ENCODE peak calls at places on chromosomes 3 and 15, in ten cellular contexts. One of them, this sample, is unnamed.
A peak's percentile ranks its signal among the peaks of the same experiment; 100 is the strongest.

GRCh38 chr15:70650567-70650966 is 112.8 kb downstream of the UACA start:
- DNase-seq in tibial artery: no peak
- DNase-seq in mesendoderm: no peak
- DNase-seq in brain microvascular endothelial cell: no peak
- DNase-seq in transverse colon: no peak
- DNase-seq in GM23248: no peak
- DNase-seq in cardiac muscle cell: no peak
- DNase-seq in upper lobe of left lung: no peak
- DNase-seq in IMR-90: no peak
- DNase-seq in osteoblast: no peak
- DNase-seq in this sample: no peak

GRCh38 chr3:112653881-112654300 is 12.9 kb upstream of the CCDC80 start:
- DNase-seq in tibial artery: no peak
- DNase-seq in mesendoderm: no peak
- DNase-seq in brain microvascular endothelial cell: peak; percentile 97
- DNase-seq in transverse colon: no peak
- DNase-seq in GM23248: peak; percentile 93
- DNase-seq in cardiac muscle cell: no peak
- DNase-seq in upper lobe of left lung: no peak
- DNase-seq in IMR-90: peak; percentile 98
- DNase-seq in osteoblast: peak; percentile 86
- DNase-seq in this sample: no peak

GRCh38 chr15:73375012-73375411 is 6.3 kb upstream of the HCN4 start:
- DNase-seq in tibial artery: no peak
- DNase-seq in mesendoderm: no peak
- DNase-seq in brain microvascular endothelial cell: no peak
- DNase-seq in transverse colon: no peak
- DNase-seq in GM23248: no peak
- DNase-seq in cardiac muscle cell: no peak
- DNase-seq in upper lobe of left lung: no peak
- DNase-seq in IMR-90: no peak
- DNase-seq in osteoblast: peak; percentile 62
- DNase-seq in this sample: no peak

GRCh38 chr3:179840985-179841384 is 188.1 kb downstream of the USP13 start:
- DNase-seq in tibial artery: no peak
- DNase-seq in mesendoderm: no peak
- DNase-seq in brain microvascular endothelial cell: peak; percentile 66
- DNase-seq in transverse colon: no peak
- DNase-seq in GM23248: peak; percentile 33
- DNase-seq in cardiac muscle cell: no peak
- DNase-seq in upper lobe of left lung: no peak
- DNase-seq in IMR-90: peak; percentile 67
- DNase-seq in osteoblast: no peak
- DNase-seq in this sample: peak; percentile 60

GRCh38 chr3:127536818-127537810 is 53.4 kb downstream of the TPRA1 start:
- DNase-seq in tibial artery: no peak
- DNase-seq in mesendoderm: peak; percentile 79
- DNase-seq in brain microvascular endothelial cell: no peak
- DNase-seq in transverse colon: no peak
- DNase-seq in GM23248: no peak
- DNase-seq in cardiac muscle cell: no peak
- DNase-seq in upper lobe of left lung: no peak
- DNase-seq in IMR-90: no peak
- DNase-seq in osteoblast: peak; percentile 44
- DNase-seq in this sample: no peak

GRCh38 chr3:149658444-149659172 is 783 bp upstream of the WWTR1 start:
- DNase-seq in tibial artery: peak; percentile 84
- DNase-seq in mesendoderm: peak; percentile 90
- DNase-seq in brain microvascular endothelial cell: peak; percentile 81
- DNase-seq in transverse colon: peak; percentile 60
- DNase-seq in GM23248: peak; percentile 95
- DNase-seq in cardiac muscle cell: peak; percentile 89
- DNase-seq in upper lobe of left lung: peak; percentile 86
- DNase-seq in IMR-90: peak; percentile 86
- DNase-seq in osteoblast: peak; percentile 94
- DNase-seq in this sample: no peak

GRCh38 chr3:11276901-11277300 is 4.7 kb downstream of the ATG7 start:
- DNase-seq in tibial artery: no peak
- DNase-seq in mesendoderm: no peak
- DNase-seq in brain microvascular endothelial cell: no peak
- DNase-seq in transverse colon: no peak
- DNase-seq in GM23248: peak; percentile 22
- DNase-seq in cardiac muscle cell: no peak
- DNase-seq in upper lobe of left lung: no peak
- DNase-seq in IMR-90: no peak
- DNase-seq in osteoblast: no peak
- DNase-seq in this sample: no peak

GRCh38 chr3:57221883-57222282 is 5.6 kb upstream of the APPL1 start:
- DNase-seq in tibial artery: no peak
- DNase-seq in mesendoderm: peak; percentile 45
- DNase-seq in brain microvascular endothelial cell: no peak
- DNase-seq in transverse colon: no peak
- DNase-seq in GM23248: peak; percentile 61
- DNase-seq in cardiac muscle cell: peak; percentile 27
- DNase-seq in upper lobe of left lung: no peak
- DNase-seq in IMR-90: peak; percentile 28
- DNase-seq in osteoblast: peak; percentile 3
- DNase-seq in this sample: no peak

GRCh38 chr3:136142592-136142991 is 53.5 kb downstream of the MSL2 start:
- DNase-seq in tibial artery: no peak
- DNase-seq in mesendoderm: peak; percentile 98
- DNase-seq in brain microvascular endothelial cell: peak; percentile 55
- DNase-seq in transverse colon: no peak
- DNase-seq in GM23248: peak; percentile 93
- DNase-seq in cardiac muscle cell: no peak
- DNase-seq in upper lobe of left lung: no peak
- DNase-seq in IMR-90: peak; percentile 86
- DNase-seq in osteoblast: peak; percentile 13
- DNase-seq in this sample: peak; percentile 54

GRCh38 chr3:136141296-136141785 is 54.8 kb downstream of the MSL2 start:
- DNase-seq in tibial artery: no peak
- DNase-seq in mesendoderm: no peak
- DNase-seq in brain microvascular endothelial cell: no peak
- DNase-seq in transverse colon: no peak
- DNase-seq in GM23248: peak; percentile 56
- DNase-seq in cardiac muscle cell: no peak
- DNase-seq in upper lobe of left lung: no peak
- DNase-seq in IMR-90: no peak
- DNase-seq in osteoblast: no peak
- DNase-seq in this sample: no peak

GRCh38 chr3:136146981-136147729 is 49.0 kb downstream of the MSL2 start:
- DNase-seq in tibial artery: no peak
- DNase-seq in mesendoderm: no peak
- DNase-seq in brain microvascular endothelial cell: no peak
- DNase-seq in transverse colon: no peak
- DNase-seq in GM23248: peak; percentile 22
- DNase-seq in cardiac muscle cell: no peak
- DNase-seq in upper lobe of left lung: no peak
- DNase-seq in IMR-90: no peak
- DNase-seq in osteoblast: no peak
- DNase-seq in this sample: no peak

DNA sequence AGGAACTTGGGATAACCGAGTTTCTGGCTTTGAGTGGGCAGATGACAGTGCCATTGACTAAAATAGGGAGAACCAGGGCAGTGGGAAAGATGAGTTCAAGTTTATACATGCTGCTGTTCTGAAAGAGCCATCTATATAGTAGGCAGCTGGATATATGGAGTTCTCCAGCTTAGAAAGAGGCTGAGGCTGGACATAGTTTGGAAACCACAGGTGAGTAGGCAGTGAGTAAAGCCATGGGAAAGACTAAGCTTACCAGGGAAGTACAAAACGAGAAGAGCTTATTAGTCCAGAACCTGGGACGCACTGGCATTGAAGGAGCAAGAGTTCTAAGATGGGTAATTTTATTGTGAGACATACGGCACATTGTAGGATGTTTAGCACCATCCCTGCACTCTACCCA is 54.2 kb downstream of the MSL2 start:
- DNase-seq in tibial artery: no peak
- DNase-seq in mesendoderm: no peak
- DNase-seq in brain microvascular endothelial cell: no peak
- DNase-seq in transverse colon: no peak
- DNase-seq in GM23248: peak; percentile 58
- DNase-seq in cardiac muscle cell: no peak
- DNase-seq in upper lobe of left lung: no peak
- DNase-seq in IMR-90: peak; percentile 49
- DNase-seq in osteoblast: no peak
- DNase-seq in this sample: peak; percentile 33
- H3K27ac ChIP-seq in tibial artery: no peak overlapping the region
- H3K27ac ChIP-seq in mesendoderm: no peak overlapping the region
- H3K27ac ChIP-seq in brain microvascular endothelial cell: peak overlapping the region; percentile 75
- H3K27ac ChIP-seq in transverse colon: peak overlapping the region; percentile 27
- H3K27ac ChIP-seq in GM23248: peak overlapping the region; percentile 91
- H3K27ac ChIP-seq in cardiac muscle cell: peak overlapping the region; percentile 3
- H3K27ac ChIP-seq in upper lobe of left lung: no peak overlapping the region
- H3K27ac ChIP-seq in IMR-90: peak overlapping the region; percentile 26
- H3K27ac ChIP-seq in osteoblast: peak overlapping the region; percentile 89
- H3K27ac ChIP-seq in this sample: peak overlapping the region; percentile 90

DNA sequence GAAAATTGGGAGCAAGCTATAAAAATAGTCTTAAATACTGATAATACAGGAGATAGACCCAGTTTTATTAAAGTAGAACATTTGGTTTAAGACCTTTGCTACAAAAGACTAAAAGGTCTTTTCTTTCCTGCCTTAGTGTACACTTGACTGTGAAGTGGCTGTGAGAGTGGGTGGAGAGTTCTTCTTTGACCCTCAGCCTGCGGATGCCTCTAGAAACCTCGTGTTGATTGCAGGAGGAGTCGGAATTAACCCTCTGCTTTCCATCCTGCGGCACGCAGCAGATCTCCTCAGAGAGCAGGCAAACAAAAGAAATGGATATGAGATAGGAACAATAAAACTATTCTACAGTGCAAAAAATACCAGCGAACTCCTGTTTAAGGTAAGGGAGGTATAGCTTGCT is 36.5 kb downstream of the OXNAD1 start:
- DNase-seq in tibial artery: no peak
- DNase-seq in mesendoderm: no peak
- DNase-seq in brain microvascular endothelial cell: no peak
- DNase-seq in transverse colon: no peak
- DNase-seq in GM23248: no peak
- DNase-seq in cardiac muscle cell: peak; percentile 76
- DNase-seq in upper lobe of left lung: peak; percentile 74
- DNase-seq in IMR-90: no peak
- DNase-seq in osteoblast: no peak
- DNase-seq in this sample: no peak
- H3K27ac ChIP-seq in tibial artery: no peak overlapping the region
- H3K27ac ChIP-seq in mesendoderm: no peak overlapping the region
- H3K27ac ChIP-seq in brain microvascular endothelial cell: no peak overlapping the region
- H3K27ac ChIP-seq in transverse colon: no peak overlapping the region
- H3K27ac ChIP-seq in GM23248: no peak overlapping the region
- H3K27ac ChIP-seq in cardiac muscle cell: peak overlapping the region; percentile 63
- H3K27ac ChIP-seq in upper lobe of left lung: peak overlapping the region; percentile 66
- H3K27ac ChIP-seq in IMR-90: no peak overlapping the region
- H3K27ac ChIP-seq in osteoblast: no peak overlapping the region
- H3K27ac ChIP-seq in this sample: no peak overlapping the region

GRCh38 chr3:193872265-193872753 is 263.6 kb upstream of the HES1 start:
- DNase-seq in tibial artery: no peak
- DNase-seq in mesendoderm: peak; percentile 60
- DNase-seq in brain microvascular endothelial cell: peak; percentile 92
- DNase-seq in transverse colon: peak; percentile 80
- DNase-seq in GM23248: peak; percentile 63
- DNase-seq in cardiac muscle cell: no peak
- DNase-seq in upper lobe of left lung: peak; percentile 44
- DNase-seq in IMR-90: peak; percentile 98
- DNase-seq in osteoblast: peak; percentile 94
- DNase-seq in this sample: peak; percentile 98

GRCh38 chr3:193874512-193874911 is 261.4 kb upstream of the HES1 start:
- DNase-seq in tibial artery: no peak
- DNase-seq in mesendoderm: no peak
- DNase-seq in brain microvascular endothelial cell: no peak
- DNase-seq in transverse colon: no peak
- DNase-seq in GM23248: no peak
- DNase-seq in cardiac muscle cell: no peak
- DNase-seq in upper lobe of left lung: no peak
- DNase-seq in IMR-90: no peak
- DNase-seq in osteoblast: no peak
- DNase-seq in this sample: peak; percentile 66

GRCh38 chr3:193875601-193876321 is 260.2 kb upstream of the HES1 start:
- DNase-seq in tibial artery: no peak
- DNase-seq in mesendoderm: no peak
- DNase-seq in brain microvascular endothelial cell: no peak
- DNase-seq in transverse colon: no peak
- DNase-seq in GM23248: no peak
- DNase-seq in cardiac muscle cell: no peak
- DNase-seq in upper lobe of left lung: no peak
- DNase-seq in IMR-90: no peak
- DNase-seq in osteoblast: no peak
- DNase-seq in this sample: no peak

GRCh38 chr3:193874997-193875593 is 260.9 kb upstream of the HES1 start:
- DNase-seq in tibial artery: no peak
- DNase-seq in mesendoderm: peak; percentile 61
- DNase-seq in brain microvascular endothelial cell: no peak
- DNase-seq in transverse colon: no peak
- DNase-seq in GM23248: no peak
- DNase-seq in cardiac muscle cell: no peak
- DNase-seq in upper lobe of left lung: no peak
- DNase-seq in IMR-90: no peak
- DNase-seq in osteoblast: no peak
- DNase-seq in this sample: no peak

GRCh38 chr3:193873802-193874201 is 262.1 kb upstream of the HES1 start:
- DNase-seq in tibial artery: no peak
- DNase-seq in mesendoderm: no peak
- DNase-seq in brain microvascular endothelial cell: no peak
- DNase-seq in transverse colon: no peak
- DNase-seq in GM23248: no peak
- DNase-seq in cardiac muscle cell: no peak
- DNase-seq in upper lobe of left lung: no peak
- DNase-seq in IMR-90: no peak
- DNase-seq in osteoblast: no peak
- DNase-seq in this sample: no peak
- H3K27ac ChIP-seq in tibial artery: no peak overlapping the region
- H3K27ac ChIP-seq in mesendoderm: no peak overlapping the region
- H3K27ac ChIP-seq in brain microvascular endothelial cell: no peak overlapping the region
- H3K27ac ChIP-seq in transverse colon: peak overlapping the region; percentile 79
- H3K27ac ChIP-seq in GM23248: no peak overlapping the region
- H3K27ac ChIP-seq in cardiac muscle cell: no peak overlapping the region
- H3K27ac ChIP-seq in upper lobe of left lung: no peak overlapping the region
- H3K27ac ChIP-seq in IMR-90: no peak overlapping the region
- H3K27ac ChIP-seq in osteoblast: no peak overlapping the region
- H3K27ac ChIP-seq in this sample: peak overlapping the region; percentile 95

DNA sequence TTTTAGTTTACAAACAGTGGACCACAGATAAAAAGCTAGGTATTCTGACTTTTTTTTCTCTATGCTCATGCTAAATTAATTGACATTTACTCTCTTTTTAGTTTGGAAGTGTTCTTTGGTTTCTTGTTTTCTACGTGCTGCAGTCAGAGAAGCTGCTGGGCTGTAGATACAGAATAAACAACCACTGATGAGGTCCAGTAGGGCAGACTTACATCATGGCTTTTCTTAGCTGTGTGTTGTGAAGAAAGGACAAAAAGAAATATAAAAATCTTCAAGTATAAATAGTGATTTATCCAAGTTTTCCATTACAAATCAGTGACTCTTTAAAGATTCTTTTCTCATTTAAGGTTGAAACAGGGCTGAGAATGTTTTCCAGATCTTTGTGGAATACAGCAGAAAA is 122.2 kb downstream of the CMSS1 start:
- DNase-seq in tibial artery: no peak
- DNase-seq in mesendoderm: no peak
- DNase-seq in brain microvascular endothelial cell: no peak
- DNase-seq in transverse colon: no peak
- DNase-seq in GM23248: no peak
- DNase-seq in cardiac muscle cell: no peak
- DNase-seq in upper lobe of left lung: no peak
- DNase-seq in IMR-90: peak; percentile 54
- DNase-seq in osteoblast: no peak
- DNase-seq in this sample: no peak
- H3K27ac ChIP-seq in tibial artery: peak overlapping the region; percentile 77
- H3K27ac ChIP-seq in mesendoderm: no peak overlapping the region
- H3K27ac ChIP-seq in brain microvascular endothelial cell: no peak overlapping the region
- H3K27ac ChIP-seq in transverse colon: peak overlapping the region; percentile 59
- H3K27ac ChIP-seq in GM23248: no peak overlapping the region
- H3K27ac ChIP-seq in cardiac muscle cell: no peak overlapping the region
- H3K27ac ChIP-seq in upper lobe of left lung: no peak overlapping the region
- H3K27ac ChIP-seq in IMR-90: no peak overlapping the region
- H3K27ac ChIP-seq in osteoblast: no peak overlapping the region
- H3K27ac ChIP-seq in this sample: no peak overlapping the region

This sample was measured in epithelial cell of prostate.